ENCODE peak calls at places on chromosomes 3 and 15, in four cellular contexts. Q, U, X and K are unnamed samples.

GRCh38 chr15:55649058-55649423 is 60.9 kb upstream of the PYGO1 start:
- DNase-seq in Q (no peak), U (no peak), X (no peak), K (no peak)

GRCh38 chr3:32374788-32375595 is 16.7 kb upstream of the CMTM7 start:
- DNase-seq in Q (peak), U (peak), X (peak), K (peak)

GRCh38 chr15:64979252-64979710 is 10.4 kb downstream of the SPG21 start:
- DNase-seq in Q (no peak), U (peak), X (no peak), K (no peak)

GRCh38 chr3:164208846-164209245 is 869.5 kb downstream of the SI start:
- DNase-seq in Q (no peak), U (no peak), X (no peak), K (no peak)

GRCh38 chr3:94098487-94098886 is 35.6 kb downstream of the NSUN3 start:
- DNase-seq in Q (peak), U (no peak), X (no peak), K (peak)

GRCh38 chr15:74889390-74889881 is 406 bp upstream of the MPI start:
- DNase-seq in Q (no peak), U (peak), X (no peak), K (peak)

GRCh38 chr15:77076325-77076915 is 5.5 kb upstream of the TSPAN3 start:
- DNase-seq in Q (no peak), U (no peak), X (no peak), K (no peak)

GRCh38 chr15:75542386-75542797 is 36.7 kb downstream of the PTPN9 start:
- DNase-seq in Q (no peak), U (no peak), X (no peak), K (no peak)

GRCh38 chr3:42685891-42686820 is 819 bp downstream of the KLHL40 start:
- DNase-seq in Q (no peak), U (no peak), X (no peak), K (no peak)

GRCh38 chr3:65776494-65776893 is 262.2 kb downstream of the MAGI1 start:
- DNase-seq in Q (no peak), U (no peak), X (no peak), K (no peak)

GRCh38 chr15:56582785-56583184 is 117.8 kb upstream of the MNS1 start:
- DNase-seq in Q (no peak), U (no peak), X (no peak), K (no peak)

GRCh38 chr15:90362936-90363212 is 10.8 kb downstream of the ZNF774 start:
- DNase-seq in Q (no peak), U (no peak), X (no peak), K (no peak)

GRCh38 chr3:16048435-16049318 is 125.8 kb upstream of the GALNT15 start:
- DNase-seq in Q (peak), U (peak), X (no peak), K (peak)

GRCh38 chr15:70722266-70723123 is 40.9 kb downstream of the UACA start:
- DNase-seq in Q (peak), U (no peak), X (no peak), K (peak)

GRCh38 chr3:143040264-143040879 is 39.0 kb downstream of the U2SURP start:
- DNase-seq in Q (peak), U (no peak), X (no peak), K (no peak)

GRCh38 chr3:194130807-194131589 is 5.0 kb upstream of the HES1 start:
- DNase-seq in Q (no peak), U (no peak), X (no peak), K (no peak)

GRCh38 chr15:60634815-60635214 is 155.9 kb upstream of the ICE2 start:
- DNase-seq in Q (peak), U (no peak), X (no peak), K (peak)

GRCh38 chr3:131075632-131076328 is 49.1 kb downstream of the NEK11 start:
- DNase-seq in Q (no peak), U (no peak), X (no peak), K (no peak)

GRCh38 chr3:30428251-30428650 is 178.2 kb upstream of the TGFBR2 start:
- DNase-seq in Q (no peak), U (no peak), X (no peak), K (no peak)

GRCh38 chr3:197103766-197104165 is 74.1 kb upstream of the MELTF start:
- DNase-seq in Q (no peak), U (no peak), X (no peak), K (no peak)

GRCh38 chr3:108780235-108780634 is 23.0 kb upstream of the RETNLB start:
- DNase-seq in Q (no peak), U (no peak), X (no peak), K (no peak)

GRCh38 chr3:131142580-131142979 is 115.9 kb downstream of the NEK11 start:
- DNase-seq in Q (no peak), U (no peak), X (no peak), K (no peak)